ENCODE peak calls at places on chromosomes 7 and 10, in five cellular contexts. One of them, this sample, is unnamed.

GRCh38 chr10:102246261-102246660 is 929 bp downstream of the GBF1 start:
- DNase-seq in HepG2: no peak
- DNase-seq in A549: no peak
- DNase-seq in GM12878: no peak
- DNase-seq in K562: no peak
- DNase-seq in this sample: no peak

GRCh38 chr7:116805100-116805544 is 57.3 kb upstream of the CAPZA2 start:
- DNase-seq in HepG2: peak; percentile 70
- DNase-seq in A549: no peak
- DNase-seq in GM12878: no peak
- DNase-seq in K562: no peak
- DNase-seq in this sample: no peak

GRCh38 chr10:6579193-6579903 is 728 bp downstream of the PRKCQ start:
- DNase-seq in HepG2: no peak
- DNase-seq in A549: no peak
- DNase-seq in GM12878: no peak
- DNase-seq in K562: peak; percentile 56
- DNase-seq in this sample: no peak

GRCh38 chr7:131556912-131557457 is 557 bp upstream of the PODXL start:
- DNase-seq in HepG2: no peak
- DNase-seq in A549: no peak
- DNase-seq in GM12878: no peak
- DNase-seq in K562: no peak
- DNase-seq in this sample: peak; percentile 68

GRCh38 chr7:154564676-154565075 is 438.2 kb downstream of the PAXIP1 start:
- DNase-seq in HepG2: no peak
- DNase-seq in A549: no peak
- DNase-seq in GM12878: no peak
- DNase-seq in K562: no peak
- DNase-seq in this sample: no peak

GRCh38 chr7:70092314-70093303 is 494.3 kb downstream of the AUTS2 start:
- DNase-seq in HepG2: no peak
- DNase-seq in A549: no peak
- DNase-seq in GM12878: no peak
- DNase-seq in K562: no peak
- DNase-seq in this sample: no peak

GRCh38 chr10:114163062-114163861 is 10.7 kb downstream of the CCDC186 start:
- DNase-seq in HepG2: no peak
- DNase-seq in A549: no peak
- DNase-seq in GM12878: no peak
- DNase-seq in K562: no peak
- DNase-seq in this sample: peak; percentile 37

GRCh38 chr10:88477343-88478085 is 105.6 kb downstream of the RNLS start:
- DNase-seq in HepG2: no peak
- DNase-seq in A549: no peak
- DNase-seq in GM12878: no peak
- DNase-seq in K562: no peak
- DNase-seq in this sample: no peak

GRCh38 chr7:40186586-40186985 is 51.8 kb downstream of the SUGCT start:
- DNase-seq in HepG2: peak; percentile 12
- DNase-seq in A549: no peak
- DNase-seq in GM12878: no peak
- DNase-seq in K562: peak; percentile 5
- DNase-seq in this sample: peak; percentile 37

GRCh38 chr10:117222552-117223412 is 18.1 kb upstream of the SLC18A2 start:
- DNase-seq in HepG2: no peak
- DNase-seq in A549: no peak
- DNase-seq in GM12878: no peak
- DNase-seq in K562: no peak
- DNase-seq in this sample: no peak

GRCh38 chr7:78777844-78778243 is 675.6 kb downstream of the MAGI2 start:
- DNase-seq in HepG2: no peak
- DNase-seq in A549: no peak
- DNase-seq in GM12878: no peak
- DNase-seq in K562: no peak
- DNase-seq in this sample: no peak

GRCh38 chr7:6242561-6242960 is 29.9 kb downstream of the CYTH3 start:
- DNase-seq in HepG2: no peak
- DNase-seq in A549: no peak
- DNase-seq in GM12878: no peak
- DNase-seq in K562: no peak
- DNase-seq in this sample: no peak

GRCh38 chr7:94012748-94013147 is 8.6 kb upstream of the BET1 start:
- DNase-seq in HepG2: no peak
- DNase-seq in A549: no peak
- DNase-seq in GM12878: no peak
- DNase-seq in K562: no peak
- DNase-seq in this sample: peak; percentile 30

GRCh38 chr10:88042162-88043100 is 179.0 kb downstream of the PTEN start:
- DNase-seq in HepG2: no peak
- DNase-seq in A549: no peak
- DNase-seq in GM12878: no peak
- DNase-seq in K562: peak; percentile 43
- DNase-seq in this sample: peak; percentile 32

GRCh38 chr7:23955600-23956149 is 245.7 kb downstream of the STK31 start:
- DNase-seq in HepG2: no peak
- DNase-seq in A549: no peak
- DNase-seq in GM12878: no peak
- DNase-seq in K562: peak; percentile 7
- DNase-seq in this sample: peak; percentile 15

GRCh38 chr10:100912013-100912608 is 652 bp upstream of the SLF2 start:
- DNase-seq in HepG2: no peak
- DNase-seq in A549: no peak
- DNase-seq in GM12878: no peak
- DNase-seq in K562: peak; percentile 64
- DNase-seq in this sample: no peak

GRCh38 chr10:63169624-63170023 is 36.5 kb downstream of the NRBF2 start:
- DNase-seq in HepG2: no peak
- DNase-seq in A549: no peak
- DNase-seq in GM12878: no peak
- DNase-seq in K562: no peak
- DNase-seq in this sample: no peak

GRCh38 chr7:150986099-150986512 is 4.7 kb upstream of the NOS3 start:
- DNase-seq in HepG2: no peak
- DNase-seq in A549: peak; percentile 79
- DNase-seq in GM12878: no peak
- DNase-seq in K562: peak; percentile 89
- DNase-seq in this sample: peak; percentile 91

GRCh38 chr10:78924319-78925003 is 144.3 kb upstream of the ZMIZ1 start:
- DNase-seq in HepG2: no peak
- DNase-seq in A549: no peak
- DNase-seq in GM12878: no peak
- DNase-seq in K562: no peak
- DNase-seq in this sample: peak; percentile 36

GRCh38 chr10:32983333-32983909 is 25.4 kb upstream of the ITGB1 start:
- DNase-seq in HepG2: peak; percentile 77
- DNase-seq in A549: peak; percentile 72
- DNase-seq in GM12878: no peak
- DNase-seq in K562: no peak
- DNase-seq in this sample: no peak

GRCh38 chr7:1716263-1717094 is 46.4 kb downstream of the ELFN1 start:
- DNase-seq in HepG2: peak; percentile 44
- DNase-seq in A549: no peak
- DNase-seq in GM12878: no peak
- DNase-seq in K562: peak; percentile 37
- DNase-seq in this sample: no peak

GRCh38 chr7:100966542-100967291 is 2.6 kb upstream of the MUC12 start:
- DNase-seq in HepG2: no peak
- DNase-seq in A549: no peak
- DNase-seq in GM12878: no peak
- DNase-seq in K562: no peak
- DNase-seq in this sample: peak; percentile 46

GRCh38 chr10:86966008-86966654 is 2.2 kb upstream of the ADIRF start:
- DNase-seq in HepG2: no peak
- DNase-seq in A549: no peak
- DNase-seq in GM12878: peak; percentile 59
- DNase-seq in K562: no peak
- DNase-seq in this sample: no peak

GRCh38 chr10:1070939-1071338 is 14.8 kb downstream of the WDR37 start:
- DNase-seq in HepG2: no peak
- DNase-seq in A549: no peak
- DNase-seq in GM12878: no peak
- DNase-seq in K562: no peak
- DNase-seq in this sample: peak; percentile 57

GRCh38 chr10:87059401-87059800 is 35.2 kb downstream of the GLUD1 start:
- DNase-seq in HepG2: no peak
- DNase-seq in A549: no peak
- DNase-seq in GM12878: no peak
- DNase-seq in K562: no peak
- DNase-seq in this sample: no peak

GRCh38 chr7:4959881-4960280 is 894 bp upstream of the MMD2 start:
- DNase-seq in HepG2: no peak
- DNase-seq in A549: no peak
- DNase-seq in GM12878: no peak
- DNase-seq in K562: no peak
- DNase-seq in this sample: no peak

GRCh38 chr7:4957847-4958476 is 1.0 kb downstream of the MMD2 start:
- DNase-seq in HepG2: no peak
- DNase-seq in A549: no peak
- DNase-seq in GM12878: no peak
- DNase-seq in K562: no peak
- DNase-seq in this sample: no peak

GRCh38 chr7:4960363-4960762 is 1.4 kb upstream of the MMD2 start:
- DNase-seq in HepG2: no peak
- DNase-seq in A549: no peak
- DNase-seq in GM12878: no peak
- DNase-seq in K562: no peak
- DNase-seq in this sample: no peak

GRCh38 chr7:4959356-4959755 is 369 bp upstream of the MMD2 start:
- DNase-seq in HepG2: no peak
- DNase-seq in A549: no peak
- DNase-seq in GM12878: no peak
- DNase-seq in K562: no peak
- DNase-seq in this sample: peak; percentile 63

GRCh38 chr7:4958477-4959301 is at the start of gene MMD2:
- DNase-seq in HepG2: no peak
- DNase-seq in A549: no peak
- DNase-seq in GM12878: no peak
- DNase-seq in K562: no peak
- DNase-seq in this sample: peak; percentile 72
- TF ChIP-seq JUNB in HepG2: no peak
- TF ChIP-seq JUNB in A549: no peak
- TF ChIP-seq JUNB in GM12878: no peak
- TF ChIP-seq JUNB in K562: no peak
- TF ChIP-seq JUNB in this sample: no peak

DNA sequence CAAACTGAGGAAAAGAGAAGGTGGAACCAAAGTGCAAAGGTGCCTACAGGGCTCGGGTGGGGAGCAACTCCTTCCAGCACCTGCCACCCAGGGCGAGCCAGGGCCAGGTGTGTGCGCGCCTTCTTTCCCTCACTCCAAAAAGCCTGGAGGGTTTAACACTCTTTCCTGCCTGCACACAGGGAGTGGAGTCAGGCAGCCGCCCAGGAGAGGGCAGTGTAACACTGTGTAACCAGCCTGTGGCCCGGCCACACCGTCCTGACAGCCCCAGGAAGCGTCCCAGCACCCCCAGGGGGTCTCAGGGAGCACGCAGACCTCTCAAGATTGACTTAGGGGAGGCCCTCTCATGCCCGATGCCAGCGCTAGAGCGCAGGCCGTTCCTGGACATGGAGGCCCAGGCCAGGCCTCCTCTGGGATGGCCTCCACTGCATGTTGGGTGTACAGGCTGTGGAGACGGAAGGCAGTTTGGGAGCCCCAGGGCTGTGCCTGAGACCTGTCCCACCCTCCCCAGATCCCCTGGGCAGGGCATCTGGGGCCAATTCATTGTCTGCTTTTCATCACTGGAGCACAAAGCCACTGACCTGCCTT is 13.4 kb downstream of the BRI3 start:
- DNase-seq in HepG2: peak; percentile 35
- DNase-seq in A549: peak; percentile 85
- DNase-seq in GM12878: no peak
- DNase-seq in K562: peak; percentile 82
- DNase-seq in this sample: peak; percentile 91
- TF ChIP-seq JUNB in HepG2: no peak
- TF ChIP-seq JUNB in A549: no peak
- TF ChIP-seq JUNB in GM12878: no peak
- TF ChIP-seq JUNB in K562: no peak
- TF ChIP-seq JUNB in this sample: no peak

DNA sequence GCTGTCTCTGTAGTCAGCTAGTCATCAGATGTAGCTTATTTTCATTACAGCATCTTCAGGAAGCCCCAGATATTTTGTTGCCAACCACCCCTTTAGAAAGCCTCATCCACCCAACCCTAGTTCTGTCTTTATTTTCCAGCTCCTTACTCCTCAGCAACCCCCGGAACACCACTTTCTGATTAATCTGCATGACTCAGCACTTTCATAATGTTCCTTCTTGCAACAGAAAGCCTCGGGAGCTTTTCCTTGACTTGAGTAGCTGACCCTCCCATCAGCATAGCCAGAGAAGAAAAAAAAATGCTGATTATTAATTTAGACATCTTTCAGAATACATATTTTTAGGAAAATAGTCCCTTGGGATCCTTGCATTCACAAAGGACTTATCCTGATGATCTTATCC is 244.0 kb upstream of the CXCL12 start:
- DNase-seq in HepG2: no peak
- DNase-seq in A549: no peak
- DNase-seq in GM12878: no peak
- DNase-seq in K562: peak; percentile 15
- DNase-seq in this sample: peak; percentile 13
- TF ChIP-seq JUNB in HepG2: no peak
- TF ChIP-seq JUNB in A549: no peak
- TF ChIP-seq JUNB in GM12878: no peak
- TF ChIP-seq JUNB in K562: no peak
- TF ChIP-seq JUNB in this sample: no peak

GRCh38 chr7:140923358-140924006 is 1.2 kb downstream of the BRAF start:
- DNase-seq in HepG2: no peak
- DNase-seq in A549: no peak
- DNase-seq in GM12878: no peak
- DNase-seq in K562: peak; percentile 55
- DNase-seq in this sample: peak; percentile 27
- TF ChIP-seq JUNB in HepG2: no peak
- TF ChIP-seq JUNB in A549: no peak
- TF ChIP-seq JUNB in GM12878: no peak
- TF ChIP-seq JUNB in K562: no peak
- TF ChIP-seq JUNB in this sample: no peak

DNA sequence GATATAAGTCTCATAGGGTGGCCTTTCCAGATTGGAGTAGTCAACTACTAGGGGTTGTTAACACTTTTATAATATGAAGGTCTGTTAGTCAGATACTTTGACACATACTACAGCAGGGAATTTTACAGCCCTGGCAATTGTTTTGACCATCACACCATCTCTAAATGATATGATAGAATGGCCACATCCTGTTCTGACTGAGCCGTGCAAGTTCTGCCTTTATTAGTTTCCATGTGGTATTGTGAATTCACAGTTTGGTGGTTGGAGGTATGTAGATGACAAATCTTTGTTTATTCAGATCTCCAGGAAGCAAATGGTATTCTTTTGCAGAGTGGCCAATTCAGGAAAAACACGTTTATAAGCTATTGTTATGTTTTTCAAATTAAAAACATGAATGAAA is 83.0 kb downstream of the NRG3 start:
- DNase-seq in HepG2: no peak
- DNase-seq in A549: no peak
- DNase-seq in GM12878: no peak
- DNase-seq in K562: no peak
- DNase-seq in this sample: no peak
- TF ChIP-seq JUNB in HepG2: no peak
- TF ChIP-seq JUNB in A549: no peak
- TF ChIP-seq JUNB in GM12878: no peak
- TF ChIP-seq JUNB in K562: no peak
- TF ChIP-seq JUNB in this sample: no peak

This sample was measured in GM23338.